ENCODE peak calls at places on chromosomes 16 and 17, in five cellular contexts. One of them, this sample, is unnamed.

GRCh38 chr17:58446086-58446485 is 28.8 kb upstream of the RNF43 start:
- DNase-seq in GM12878: no peak
- DNase-seq in IMR-90: no peak
- DNase-seq in GM23248: no peak
- DNase-seq in neural progenitor cell: no peak
- DNase-seq in this sample: no peak

GRCh38 chr16:66888647-66889615 is 8.6 kb downstream of the PDP2 start:
- DNase-seq in GM12878: no peak
- DNase-seq in IMR-90: no peak
- DNase-seq in GM23248: no peak
- DNase-seq in neural progenitor cell: no peak
- DNase-seq in this sample: no peak

GRCh38 chr16:17380613-17381012 is 90.1 kb downstream of the XYLT1 start:
- DNase-seq in GM12878: no peak
- DNase-seq in IMR-90: peak
- DNase-seq in GM23248: peak
- DNase-seq in neural progenitor cell: no peak
- DNase-seq in this sample: no peak

GRCh38 chr16:66843191-66843590 is 1.0 kb upstream of the CA7 start:
- DNase-seq in GM12878: no peak
- DNase-seq in IMR-90: no peak
- DNase-seq in GM23248: no peak
- DNase-seq in neural progenitor cell: no peak
- DNase-seq in this sample: no peak

GRCh38 chr17:17515921-17516295 is 19.7 kb upstream of the RASD1 start:
- DNase-seq in GM12878: no peak
- DNase-seq in IMR-90: peak
- DNase-seq in GM23248: peak
- DNase-seq in neural progenitor cell: no peak
- DNase-seq in this sample: no peak

GRCh38 chr16:30335598-30336474 is 19.3 kb downstream of the CD2BP2 start:
- DNase-seq in GM12878: peak
- DNase-seq in IMR-90: no peak
- DNase-seq in GM23248: peak
- DNase-seq in neural progenitor cell: no peak
- DNase-seq in this sample: no peak

GRCh38 chr16:68760671-68761275 is 23.7 kb downstream of the CDH1 start:
- DNase-seq in GM12878: peak
- DNase-seq in IMR-90: peak
- DNase-seq in GM23248: peak
- DNase-seq in neural progenitor cell: no peak
- DNase-seq in this sample: no peak

GRCh38 chr17:74870512-74870911 is 2.3 kb downstream of the FDXR start:
- DNase-seq in GM12878: no peak
- DNase-seq in IMR-90: peak
- DNase-seq in GM23248: peak
- DNase-seq in neural progenitor cell: no peak
- DNase-seq in this sample: no peak

DNA sequence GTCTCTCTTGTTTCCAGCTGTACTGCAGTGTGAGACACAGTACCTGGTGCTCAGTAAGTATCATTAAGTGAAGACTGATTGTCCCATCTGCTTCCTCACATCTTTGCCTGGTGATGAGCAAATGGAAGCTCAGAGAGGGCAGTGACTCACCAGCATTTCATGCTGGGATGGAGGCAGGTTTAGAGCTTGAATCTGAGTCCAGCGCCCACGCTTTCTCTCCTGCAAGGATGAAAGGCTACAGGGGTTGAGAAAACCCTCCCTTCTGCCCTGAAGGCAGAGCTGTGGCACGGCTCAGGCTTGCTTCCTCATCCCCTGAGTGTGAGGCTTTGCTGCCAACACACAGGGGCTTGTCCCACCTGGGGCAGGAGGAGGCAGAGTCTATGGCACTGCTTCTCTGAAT is 1.5 kb upstream of the RNF112 start:
- DNase-seq in GM12878: no peak
- DNase-seq in IMR-90: peak
- DNase-seq in GM23248: peak
- DNase-seq in neural progenitor cell: no peak
- DNase-seq in this sample: no peak
- H3K4me2 ChIP-seq in GM12878: no peak
- H3K4me2 ChIP-seq in IMR-90: no peak
- H3K4me2 ChIP-seq in GM23248: peak
- H3K4me2 ChIP-seq in neural progenitor cell: no peak
- H3K4me2 ChIP-seq in this sample: no peak

GRCh38 chr16:9523994-9524393 is 432.6 kb downstream of the HAPSTR1 start:
- DNase-seq in GM12878: no peak
- DNase-seq in IMR-90: no peak
- DNase-seq in GM23248: no peak
- DNase-seq in neural progenitor cell: no peak
- DNase-seq in this sample: no peak
- H3K4me2 ChIP-seq in GM12878: no peak
- H3K4me2 ChIP-seq in IMR-90: no peak
- H3K4me2 ChIP-seq in GM23248: no peak
- H3K4me2 ChIP-seq in neural progenitor cell: no peak
- H3K4me2 ChIP-seq in this sample: no peak

DNA sequence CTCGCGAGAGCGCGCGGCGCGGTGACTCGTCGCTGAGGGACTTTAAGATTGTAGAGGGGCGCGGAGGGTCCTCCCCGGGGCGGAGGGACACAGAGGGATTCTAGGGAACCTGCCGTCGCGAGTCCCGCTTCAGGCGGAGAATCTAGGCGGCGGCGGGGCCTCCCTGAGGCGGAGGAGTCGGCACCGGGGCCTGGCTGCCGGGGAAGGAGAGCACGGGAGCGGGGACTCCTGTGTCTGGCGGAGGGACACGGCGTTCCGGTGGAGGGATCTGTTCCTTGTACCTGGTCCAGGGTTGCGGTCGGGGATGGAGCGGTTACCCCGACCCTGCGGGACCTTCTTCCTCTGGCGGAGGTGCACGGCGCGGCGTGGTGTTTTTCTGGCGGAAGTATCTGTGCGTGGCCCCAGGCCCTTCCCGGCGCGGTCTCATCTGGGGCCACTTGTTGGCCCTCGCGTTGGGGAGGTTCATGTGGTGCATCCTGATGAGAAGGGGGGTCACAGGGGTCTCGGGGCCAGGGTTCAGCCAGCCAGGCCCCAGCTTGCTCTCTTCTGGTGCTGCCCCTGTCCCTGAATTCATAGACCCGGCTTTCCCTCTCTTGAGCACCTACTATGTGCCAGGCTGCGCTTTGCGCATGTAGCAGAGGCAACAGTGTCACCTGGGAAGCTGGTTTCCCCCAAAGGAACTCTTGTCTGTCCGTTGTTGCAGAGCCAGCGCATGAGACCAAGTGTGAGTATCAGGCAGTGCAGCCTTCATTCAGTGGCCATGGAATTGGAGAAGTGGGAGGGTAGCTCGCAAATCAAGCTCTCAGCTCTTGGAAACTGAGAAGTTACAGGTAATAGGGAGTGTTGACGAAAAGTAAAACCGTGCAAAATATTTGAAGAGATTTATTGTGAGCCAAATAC is 561 bp upstream of the ZKSCAN2 start:
- DNase-seq in GM12878: peak
- DNase-seq in IMR-90: peak
- DNase-seq in GM23248: peak
- DNase-seq in neural progenitor cell: peak
- DNase-seq in this sample: peak
- H3K4me2 ChIP-seq in GM12878: peak
- H3K4me2 ChIP-seq in IMR-90: peak
- H3K4me2 ChIP-seq in GM23248: peak
- H3K4me2 ChIP-seq in neural progenitor cell: peak
- H3K4me2 ChIP-seq in this sample: peak

GRCh38 chr16:1745181-1745899 is 26.0 kb downstream of the NME3 start:
- DNase-seq in GM12878: no peak
- DNase-seq in IMR-90: peak
- DNase-seq in GM23248: peak
- DNase-seq in neural progenitor cell: no peak
- DNase-seq in this sample: no peak

GRCh38 chr16:1746693-1747195 is 24.6 kb downstream of the NME3 start:
- DNase-seq in GM12878: no peak
- DNase-seq in IMR-90: no peak
- DNase-seq in GM23248: no peak
- DNase-seq in neural progenitor cell: no peak
- DNase-seq in this sample: no peak

GRCh38 chr16:1743376-1744337 is 27.7 kb downstream of the NME3 start:
- DNase-seq in GM12878: no peak
- DNase-seq in IMR-90: no peak
- DNase-seq in GM23248: no peak
- DNase-seq in neural progenitor cell: no peak
- DNase-seq in this sample: no peak

GRCh38 chr16:1745900-1746692 is 25.2 kb downstream of the NME3 start:
- DNase-seq in GM12878: no peak
- DNase-seq in IMR-90: peak
- DNase-seq in GM23248: no peak
- DNase-seq in neural progenitor cell: no peak
- DNase-seq in this sample: no peak

DNA sequence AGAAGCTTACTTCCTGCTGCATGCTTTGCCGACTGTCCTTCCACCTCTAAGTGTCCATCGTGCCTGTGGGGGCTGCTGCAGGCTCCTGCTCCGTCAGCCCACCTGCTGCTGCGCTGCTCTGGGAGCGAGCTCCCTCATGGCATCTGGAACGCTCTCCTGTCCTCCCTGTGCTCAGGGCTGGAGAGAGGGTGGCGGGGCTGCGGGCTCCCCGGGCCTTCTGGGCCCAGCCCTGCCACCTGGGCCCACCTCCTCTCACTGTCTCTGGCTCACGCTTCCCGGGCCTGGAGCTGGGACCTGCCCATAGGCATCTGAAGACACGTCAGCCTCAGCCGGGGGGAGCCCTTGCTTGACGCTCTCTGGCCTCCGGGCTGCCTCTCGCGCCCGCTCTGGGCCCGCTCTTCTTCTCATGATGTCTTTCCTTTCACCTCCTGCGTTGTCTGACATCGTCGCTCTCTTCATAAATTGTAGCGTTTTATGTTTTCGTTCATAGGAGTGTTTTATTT is 27.0 kb downstream of the NME3 start:
- DNase-seq in GM12878: no peak
- DNase-seq in IMR-90: no peak
- DNase-seq in GM23248: no peak
- DNase-seq in neural progenitor cell: no peak
- DNase-seq in this sample: no peak
- H3K4me2 ChIP-seq in GM12878: no peak
- H3K4me2 ChIP-seq in IMR-90: no peak
- H3K4me2 ChIP-seq in GM23248: no peak
- H3K4me2 ChIP-seq in neural progenitor cell: no peak
- H3K4me2 ChIP-seq in this sample: no peak

GRCh38 chr16:85369741-85370528 is 243.2 kb upstream of the GSE1 start:
- DNase-seq in GM12878: no peak
- DNase-seq in IMR-90: no peak
- DNase-seq in GM23248: peak
- DNase-seq in neural progenitor cell: peak
- DNase-seq in this sample: no peak

GRCh38 chr16:85369060-85369459 is 244.1 kb upstream of the GSE1 start:
- DNase-seq in GM12878: no peak
- DNase-seq in IMR-90: no peak
- DNase-seq in GM23248: no peak
- DNase-seq in neural progenitor cell: no peak
- DNase-seq in this sample: no peak

GRCh38 chr16:85371948-85372347 is 241.2 kb upstream of the GSE1 start:
- DNase-seq in GM12878: no peak
- DNase-seq in IMR-90: no peak
- DNase-seq in GM23248: no peak
- DNase-seq in neural progenitor cell: no peak
- DNase-seq in this sample: no peak

GRCh38 chr16:85370881-85371651 is 242.1 kb upstream of the GSE1 start:
- DNase-seq in GM12878: no peak
- DNase-seq in IMR-90: no peak
- DNase-seq in GM23248: peak
- DNase-seq in neural progenitor cell: no peak
- DNase-seq in this sample: no peak

DNA sequence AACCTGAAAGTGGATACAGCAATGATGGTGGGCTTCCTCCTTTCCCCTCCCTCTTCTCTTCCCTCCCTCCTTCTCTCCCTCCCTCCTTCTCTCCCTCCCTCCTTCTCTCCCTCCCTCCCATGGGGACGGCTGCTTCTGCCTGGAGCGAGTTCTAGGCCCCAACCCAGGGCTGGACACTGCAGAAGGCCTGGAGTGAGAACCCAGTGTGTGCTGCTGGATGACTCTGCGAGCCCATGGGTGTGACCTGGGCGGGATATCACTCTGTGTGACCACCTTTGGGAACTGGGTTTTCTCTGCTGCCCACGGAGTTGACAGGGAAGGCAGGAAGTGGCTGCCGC is 242.6 kb upstream of the GSE1 start:
- DNase-seq in GM12878: no peak
- DNase-seq in IMR-90: no peak
- DNase-seq in GM23248: no peak
- DNase-seq in neural progenitor cell: no peak
- DNase-seq in this sample: no peak
- H3K4me2 ChIP-seq in GM12878: no peak
- H3K4me2 ChIP-seq in IMR-90: no peak
- H3K4me2 ChIP-seq in GM23248: peak
- H3K4me2 ChIP-seq in neural progenitor cell: no peak
- H3K4me2 ChIP-seq in this sample: no peak

DNA sequence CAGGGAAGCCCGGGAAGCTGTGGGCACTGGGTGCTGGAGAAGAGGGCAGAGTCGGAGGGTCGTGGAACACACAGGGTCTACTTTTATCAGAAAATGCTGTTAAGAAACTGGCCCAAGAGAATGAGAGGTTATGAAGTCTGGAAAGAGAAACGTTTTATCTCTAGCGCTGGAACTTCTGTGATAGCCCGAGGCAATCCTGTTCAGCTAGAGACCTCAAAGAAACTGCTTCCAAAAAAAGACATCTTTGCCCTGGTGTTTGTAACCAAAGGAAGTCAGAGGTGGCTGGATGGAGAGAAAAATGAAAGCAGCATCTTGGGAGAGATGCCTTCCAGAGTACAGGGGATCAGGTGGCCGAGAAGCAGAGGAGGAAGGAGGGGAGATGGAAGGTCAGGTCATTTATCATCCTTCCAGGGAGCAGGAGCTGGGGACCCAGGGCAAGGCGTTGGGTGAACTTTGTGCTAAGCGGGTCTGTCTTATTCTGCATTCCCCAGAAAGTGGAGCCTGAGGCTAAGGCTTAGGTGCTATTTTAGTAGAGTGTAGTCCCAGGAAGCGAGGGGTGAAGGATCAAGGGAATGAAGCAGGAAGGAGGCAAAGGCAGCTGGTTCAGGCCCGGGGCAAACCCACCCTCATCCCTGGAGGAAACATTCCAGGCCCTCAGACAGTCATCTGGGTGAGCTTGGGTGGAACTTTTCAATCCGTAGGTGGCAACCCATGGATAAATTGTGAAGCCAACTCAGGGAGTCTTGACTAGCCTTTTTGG is 66.5 kb downstream of the MGAT5B start:
- DNase-seq in GM12878: no peak
- DNase-seq in IMR-90: no peak
- DNase-seq in GM23248: no peak
- DNase-seq in neural progenitor cell: no peak
- DNase-seq in this sample: no peak
- H3K4me2 ChIP-seq in GM12878: no peak
- H3K4me2 ChIP-seq in IMR-90: no peak
- H3K4me2 ChIP-seq in GM23248: no peak
- H3K4me2 ChIP-seq in neural progenitor cell: no peak
- H3K4me2 ChIP-seq in this sample: no peak

GRCh38 chr17:38538906-38539305 is 66.8 kb downstream of the SRCIN1 start:
- DNase-seq in GM12878: no peak
- DNase-seq in IMR-90: no peak
- DNase-seq in GM23248: no peak
- DNase-seq in neural progenitor cell: no peak
- DNase-seq in this sample: no peak
- H3K4me2 ChIP-seq in GM12878: no peak
- H3K4me2 ChIP-seq in IMR-90: no peak
- H3K4me2 ChIP-seq in GM23248: no peak
- H3K4me2 ChIP-seq in neural progenitor cell: no peak
- H3K4me2 ChIP-seq in this sample: no peak

This sample was measured in endothelial cell of umbilical vein.